ENCODE peak calls at places on chromosomes 7 and 10, in five cellular contexts. W, G, U, K and R are unnamed samples.

GRCh38 chr7:80908360-80908797 is 10.5 kb downstream of the SEMA3C start:
- DNase-seq in K (no peak), U (no peak), G (no peak), W (no peak), R (no peak)

GRCh38 chr10:79069325-79070090 is 742 bp downstream of the ZMIZ1 start:
- DNase-seq in W (no peak), G (no peak), K (no peak), U (peak), R (peak)

GRCh38 chr10:113111900-113112853 is 162.1 kb downstream of the TCF7L2 start:
- DNase-seq in G (no peak), U (no peak), K (no peak), W (peak), R (no peak)

GRCh38 chr7:5578441-5579024 is 154.9 kb upstream of the TNRC18 start:
- DNase-seq in G (no peak), W (no peak), K (no peak), U (no peak), R (no peak)

GRCh38 chr10:18313146-18313542 is 172.9 kb downstream of the CACNB2 start:
- DNase-seq in G (no peak), U (no peak), W (no peak), K (no peak), R (no peak)

GRCh38 chr10:22606164-22606614 is 108.2 kb downstream of the PIP4K2A start:
- DNase-seq in G (no peak), U (no peak), K (peak), W (peak), R (no peak)

GRCh38 chr7:6160191-6160623 is 112.2 kb downstream of the CYTH3 start:
- DNase-seq in G (no peak), W (peak), U (peak), K (peak), R (peak)

GRCh38 chr7:133582766-133583523 is 330.1 kb downstream of the EXOC4 start:
- DNase-seq in W (no peak), U (no peak), G (no peak), K (no peak), R (peak)

GRCh38 chr7:23347682-23348180 is 48.6 kb downstream of the MALSU1 start:
- DNase-seq in U (no peak), W (peak), G (no peak), K (peak), R (peak)

GRCh38 chr10:15172306-15172840 is 3.9 kb upstream of the NMT2 start:
- DNase-seq in U (no peak), K (no peak), G (no peak), W (no peak), R (no peak)

GRCh38 chr10:61993676-61994401 is 92.3 kb downstream of the ARID5B start:
- DNase-seq in W (no peak), K (no peak), U (no peak), G (peak), R (no peak)